ENCODE peak calls at places on chromosomes 6 and 20, in eight cellular contexts. R is activated CD4-positive, alpha-beta T cell treated with anti-CD3 and anti-CD28 coated beads, Interleukin-2, amount 50 U/mL, for 24 hours; G is HS-5; C is AG04450; B is stimulated activated CD4-positive, alpha-beta T cell treated with anti-CD3 and anti-CD28 coated beads, Interleukin-4, amount 100 ng/mL, for 48 hours; H is neural crest cell; J is effector CD4-positive, alpha-beta T cell; P is posterior cingulate gyrus. I is an unnamed sample.

GRCh38 chr6:161696828-161697227 is 423.0 kb upstream of the AGPAT4 start:
- DNase-seq in R (no peak), G (no peak), C (no peak), B (no peak), H (no peak), J (no peak), P (no peak), I (no peak)

GRCh38 chr6:157410088-157410487 is 29.1 kb downstream of the ZDHHC14 start:
- DNase-seq in R (no peak), G (no peak), C (no peak), B (no peak), H (no peak), J (no peak), P (no peak), I (no peak)

GRCh38 chr6:53735896-53736295 is 58.9 kb upstream of the LRRC1 start:
- DNase-seq in R (no peak), G (no peak), C (no peak), B (no peak), H (no peak), J (no peak), P (no peak), I (no peak)

GRCh38 chr20:40803381-40803780 is 114.3 kb upstream of the MAFB start:
- DNase-seq in R (no peak), G (no peak), C (no peak), B (no peak), H (no peak), J (no peak), P (no peak), I (no peak)

GRCh38 chr6:109010703-109011102 is 83.9 kb downstream of the SESN1 start:
- DNase-seq in R (no peak), G (no peak), C (no peak), B (no peak), H (no peak), J (no peak), P (no peak), I (no peak)

GRCh38 chr6:130223508-130223907 is 757 bp upstream of the SAMD3 start:
- DNase-seq in R (peak; percentile 63), G (no peak), C (no peak), B (peak; percentile 46), H (no peak), J (peak; percentile 49), P (no peak), I (no peak)

GRCh38 chr6:145148392-145149175 is 586.7 kb downstream of the EPM2A start:
- DNase-seq in R (no peak), G (peak; percentile 60), C (no peak), B (no peak), H (no peak), J (no peak), P (no peak), I (peak; percentile 43)

GRCh38 chr20:36861875-36862801 is 13.8 kb upstream of the TLDC2 start:
- DNase-seq in R (no peak), G (peak; percentile 87), C (no peak), B (no peak), H (no peak), J (no peak), P (peak; percentile 97), I (no peak)

GRCh38 chr6:109336221-109336955 is 45.9 kb downstream of the CD164 start:
- DNase-seq in R (no peak), G (no peak), C (no peak), B (no peak), H (no peak), J (no peak), P (no peak), I (no peak)

GRCh38 chr6:34378470-34378869 is 14.0 kb downstream of the NUDT3 start:
- DNase-seq in R (no peak), G (no peak), C (no peak), B (no peak), H (no peak), J (no peak), P (no peak), I (no peak)

GRCh38 chr6:62075869-62076268 is 210.2 kb downstream of the KHDRBS2 start:
- DNase-seq in R (no peak), G (no peak), C (no peak), B (no peak), H (no peak), J (no peak), P (no peak), I (no peak)

GRCh38 chr6:138965291-138965874 is 22.7 kb downstream of the REPS1 start:
- DNase-seq in R (no peak), G (no peak), C (no peak), B (no peak), H (no peak), J (no peak), P (no peak), I (no peak)

GRCh38 chr6:90369024-90369519 is 72.4 kb upstream of the BACH2 start:
- DNase-seq in R (no peak), G (peak; percentile 100), C (peak; percentile 100), B (no peak), H (no peak), J (no peak), P (no peak), I (peak; percentile 98)

GRCh38 chr20:61913423-61914225 is 152.1 kb downstream of the TAF4 start:
- DNase-seq in R (no peak), G (no peak), C (no peak), B (no peak), H (no peak), J (no peak), P (peak; percentile 73), I (no peak)

GRCh38 chr20:37072293-37073196 is 23.3 kb downstream of the RBL1 start:
- DNase-seq in R (no peak), G (no peak), C (no peak), B (no peak), H (no peak), J (no peak), P (peak; percentile 39), I (no peak)

GRCh38 chr6:147974376-147974775 is 368.3 kb upstream of the SASH1 start:
- DNase-seq in R (no peak), G (peak; percentile 75), C (no peak), B (no peak), H (no peak), J (no peak), P (no peak), I (no peak)

GRCh38 chr20:41231850-41232249 is 85.7 kb downstream of the ZHX3 start:
- DNase-seq in R (no peak), G (no peak), C (no peak), B (no peak), H (no peak), J (no peak), P (no peak), I (no peak)

GRCh38 chr6:81708306-81708705 is 44.2 kb downstream of the TENT5A start:
- DNase-seq in R (no peak), G (no peak), C (no peak), B (no peak), H (no peak), J (no peak), P (no peak), I (no peak)

GRCh38 chr6:100490065-100490464 is 25.3 kb upstream of the SIM1 start:
- DNase-seq in R (no peak), G (no peak), C (no peak), B (no peak), H (no peak), J (no peak), P (no peak), I (no peak)

GRCh38 chr6:25717856-25718740 is 36.4 kb upstream of the SLC17A4 start:
- DNase-seq in R (no peak), G (no peak), C (no peak), B (no peak), H (no peak), J (no peak), P (no peak), I (no peak)

GRCh38 chr6:146543211-146543939 is at the start of gene RAB32:
- DNase-seq in R (no peak), G (peak; percentile 64), C (peak; percentile 84), B (no peak), H (peak; percentile 68), J (no peak), P (peak; percentile 97), I (peak; percentile 21)

GRCh38 chr20:3669710-3670367 is 6.6 kb upstream of the GFRA4 start:
- DNase-seq in R (no peak), G (no peak), C (no peak), B (no peak), H (no peak), J (no peak), P (no peak), I (no peak)

GRCh38 chr6:16427124-16427523 is 188.7 kb downstream of the GMPR start:
- DNase-seq in R (no peak), G (no peak), C (no peak), B (no peak), H (no peak), J (no peak), P (no peak), I (no peak)

GRCh38 chr20:1199981-1200380 is 3.3 kb upstream of the C20orf202 start:
- DNase-seq in R (no peak), G (no peak), C (no peak), B (no peak), H (no peak), J (no peak), P (no peak), I (no peak)

GRCh38 chr20:33328157-33328556 is 45.1 kb downstream of the BPIFB1 start:
- DNase-seq in R (no peak), G (no peak), C (no peak), B (no peak), H (no peak), J (no peak), P (peak; percentile 48), I (no peak)

GRCh38 chr6:163739968-163740367 is 325.4 kb downstream of the QKI start:
- DNase-seq in R (no peak), G (no peak), C (no peak), B (no peak), H (no peak), J (no peak), P (no peak), I (no peak)

GRCh38 chr6:87730310-87730709 is 28.3 kb upstream of the AKIRIN2 start:
- DNase-seq in R (no peak), G (no peak), C (no peak), B (no peak), H (no peak), J (no peak), P (no peak), I (no peak)

GRCh38 chr6:169035381-169036280 is 218.0 kb downstream of the THBS2 start:
- DNase-seq in R (no peak), G (no peak), C (no peak), B (no peak), H (no peak), J (no peak), P (no peak), I (no peak)

GRCh38 chr6:154017786-154018185 is 21.3 kb upstream of the OPRM1 start:
- DNase-seq in R (no peak), G (no peak), C (no peak), B (no peak), H (no peak), J (no peak), P (no peak), I (no peak)

GRCh38 chr6:162509821-162510220 is 217.7 kb downstream of the PRKN start:
- DNase-seq in R (no peak), G (no peak), C (no peak), B (no peak), H (no peak), J (no peak), P (no peak), I (no peak)

GRCh38 chr6:169702640-169703246 is 817 bp downstream of the C6orf120 start:
- DNase-seq in R (peak; percentile 26), G (no peak), C (no peak), B (no peak), H (peak; percentile 6), J (peak; percentile 26), P (no peak), I (no peak)